ENCODE peak calls at places on chromosomes 11 and 22, in five cellular contexts. One of them, this sample, is unnamed.

GRCh38 chr22:46250783-46251125 is 661 bp upstream of the CDPF1 start:
- DNase-seq in natural killer cell: no peak
- DNase-seq in upper lobe of right lung: no peak
- DNase-seq in WTC11: peak
- DNase-seq in cardiac fibroblast: no peak
- DNase-seq in this sample: no peak

GRCh38 chr11:8087185-8087584 is 6.2 kb downstream of the TUB start:
- DNase-seq in natural killer cell: no peak
- DNase-seq in upper lobe of right lung: no peak
- DNase-seq in WTC11: peak
- DNase-seq in cardiac fibroblast: no peak
- DNase-seq in this sample: no peak

GRCh38 chr11:126002181-126002580 is 56.3 kb downstream of the VSIG10L2 start:
- DNase-seq in natural killer cell: no peak
- DNase-seq in upper lobe of right lung: no peak
- DNase-seq in WTC11: no peak
- DNase-seq in cardiac fibroblast: no peak
- DNase-seq in this sample: no peak

GRCh38 chr22:24398409-24398808 is 29.0 kb upstream of the ADORA2A start:
- DNase-seq in natural killer cell: no peak
- DNase-seq in upper lobe of right lung: no peak
- DNase-seq in WTC11: no peak
- DNase-seq in cardiac fibroblast: no peak
- DNase-seq in this sample: no peak

GRCh38 chr22:45511847-45512261 is 9.2 kb downstream of the FBLN1 start:
- DNase-seq in natural killer cell: no peak
- DNase-seq in upper lobe of right lung: no peak
- DNase-seq in WTC11: no peak
- DNase-seq in cardiac fibroblast: peak
- DNase-seq in this sample: no peak

GRCh38 chr22:46674367-46674781 is 54.2 kb downstream of the GRAMD4 start:
- DNase-seq in natural killer cell: peak
- DNase-seq in upper lobe of right lung: no peak
- DNase-seq in WTC11: no peak
- DNase-seq in cardiac fibroblast: no peak
- DNase-seq in this sample: peak

GRCh38 chr11:706439-706956 is 467 bp downstream of the EPS8L2 start:
- DNase-seq in natural killer cell: no peak
- DNase-seq in upper lobe of right lung: no peak
- DNase-seq in WTC11: no peak
- DNase-seq in cardiac fibroblast: peak
- DNase-seq in this sample: no peak

GRCh38 chr11:122645847-122646246 is 9.7 kb upstream of the UBASH3B start:
- DNase-seq in natural killer cell: no peak
- DNase-seq in upper lobe of right lung: no peak
- DNase-seq in WTC11: no peak
- DNase-seq in cardiac fibroblast: no peak
- DNase-seq in this sample: no peak

GRCh38 chr22:35406443-35406842 is 6.5 kb downstream of the MCM5 start:
- DNase-seq in natural killer cell: no peak
- DNase-seq in upper lobe of right lung: no peak
- DNase-seq in WTC11: no peak
- DNase-seq in cardiac fibroblast: no peak
- DNase-seq in this sample: no peak

DNA sequence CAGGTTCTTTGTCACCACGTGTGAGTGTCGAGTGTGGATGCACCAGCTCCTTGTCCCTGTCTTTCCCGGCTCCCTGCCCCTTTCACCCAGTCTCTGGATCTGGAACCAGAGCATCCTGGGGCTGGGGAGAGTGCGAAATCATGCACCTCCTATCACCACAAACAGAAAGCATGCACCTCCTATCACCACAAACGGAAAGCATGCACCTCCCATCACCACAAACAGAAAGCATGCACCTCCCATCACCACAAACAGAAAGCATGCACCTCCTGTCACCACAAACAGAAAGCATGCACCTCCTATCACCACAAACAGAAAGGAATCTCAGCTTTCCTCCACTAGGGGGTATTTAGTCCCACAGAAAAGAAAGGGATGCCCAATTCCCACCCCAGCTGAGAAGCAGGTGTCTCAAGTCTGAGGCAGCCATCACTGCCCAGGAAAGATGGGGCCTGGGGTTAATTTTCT is 5.9 kb upstream of the GLB1L3 start:
- DNase-seq in natural killer cell: no peak
- DNase-seq in upper lobe of right lung: no peak
- DNase-seq in WTC11: no peak
- DNase-seq in cardiac fibroblast: peak
- DNase-seq in this sample: no peak
- TF ChIP-seq CTCF in natural killer cell: no peak
- TF ChIP-seq CTCF in upper lobe of right lung: no peak
- TF ChIP-seq CTCF in WTC11: peak
- TF ChIP-seq CTCF in cardiac fibroblast: peak
- TF ChIP-seq CTCF in this sample: no peak

GRCh38 chr11:71426413-71426812 is 21.8 kb downstream of the DHCR7 start:
- DNase-seq in natural killer cell: no peak
- DNase-seq in upper lobe of right lung: no peak
- DNase-seq in WTC11: no peak
- DNase-seq in cardiac fibroblast: peak
- DNase-seq in this sample: no peak
- TF ChIP-seq CTCF in natural killer cell: no peak
- TF ChIP-seq CTCF in upper lobe of right lung: no peak
- TF ChIP-seq CTCF in WTC11: no peak
- TF ChIP-seq CTCF in cardiac fibroblast: no peak
- TF ChIP-seq CTCF in this sample: no peak

GRCh38 chr22:43053176-43053575 is 36.0 kb downstream of the TTLL1 start:
- DNase-seq in natural killer cell: no peak
- DNase-seq in upper lobe of right lung: no peak
- DNase-seq in WTC11: peak
- DNase-seq in cardiac fibroblast: peak
- DNase-seq in this sample: no peak
- TF ChIP-seq CTCF in natural killer cell: no peak
- TF ChIP-seq CTCF in upper lobe of right lung: no peak
- TF ChIP-seq CTCF in WTC11: peak
- TF ChIP-seq CTCF in cardiac fibroblast: peak
- TF ChIP-seq CTCF in this sample: peak

GRCh38 chr22:21104126-21104691 is 58.5 kb downstream of the LRRC74B start:
- DNase-seq in natural killer cell: no peak
- DNase-seq in upper lobe of right lung: no peak
- DNase-seq in WTC11: no peak
- DNase-seq in cardiac fibroblast: no peak
- DNase-seq in this sample: no peak
- TF ChIP-seq CTCF in natural killer cell: no peak
- TF ChIP-seq CTCF in upper lobe of right lung: no peak
- TF ChIP-seq CTCF in WTC11: no peak
- TF ChIP-seq CTCF in cardiac fibroblast: no peak
- TF ChIP-seq CTCF in this sample: no peak

DNA sequence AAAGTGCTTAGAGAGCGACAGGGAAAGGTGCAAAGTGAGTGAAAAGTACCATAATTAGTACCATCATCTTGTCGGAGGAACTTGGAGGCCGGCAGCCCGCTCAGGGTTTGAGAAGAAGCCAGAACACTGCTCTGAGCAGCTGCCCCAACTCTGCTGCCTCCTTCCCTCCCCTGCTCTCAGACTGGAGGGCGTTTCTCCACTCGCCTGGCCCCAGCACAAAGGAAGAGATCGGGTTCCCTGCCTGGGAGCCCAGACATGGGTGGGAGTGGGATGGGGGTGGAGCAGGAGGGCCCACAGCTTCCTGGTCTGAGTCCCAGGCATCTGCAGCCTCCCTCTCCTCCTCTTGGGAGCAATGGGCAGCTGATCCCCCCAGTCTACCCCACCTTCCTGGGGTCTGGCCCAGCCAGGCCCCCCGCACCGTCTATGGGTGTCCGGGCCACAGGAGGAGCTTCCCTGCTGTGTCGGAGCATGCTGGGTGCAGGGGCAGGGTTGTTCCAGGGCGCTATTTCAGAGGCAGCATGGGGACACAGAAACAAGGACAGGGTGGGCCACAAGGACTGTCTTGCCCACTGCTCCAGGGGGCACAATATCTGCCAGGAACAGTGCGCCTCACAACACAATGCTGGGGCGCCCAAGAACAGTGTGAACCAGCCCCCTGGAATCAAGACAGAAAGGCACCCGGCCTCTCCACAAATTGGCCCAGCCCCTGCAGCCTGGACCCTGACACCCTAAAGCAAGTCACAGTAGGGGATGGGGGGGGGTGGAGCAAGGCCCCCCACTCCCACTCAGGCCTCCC is 4.8 kb downstream of the LIF start:
- DNase-seq in natural killer cell: no peak
- DNase-seq in upper lobe of right lung: no peak
- DNase-seq in WTC11: no peak
- DNase-seq in cardiac fibroblast: no peak
- DNase-seq in this sample: no peak
- TF ChIP-seq CTCF in natural killer cell: no peak
- TF ChIP-seq CTCF in upper lobe of right lung: no peak
- TF ChIP-seq CTCF in WTC11: no peak
- TF ChIP-seq CTCF in cardiac fibroblast: no peak
- TF ChIP-seq CTCF in this sample: no peak

DNA sequence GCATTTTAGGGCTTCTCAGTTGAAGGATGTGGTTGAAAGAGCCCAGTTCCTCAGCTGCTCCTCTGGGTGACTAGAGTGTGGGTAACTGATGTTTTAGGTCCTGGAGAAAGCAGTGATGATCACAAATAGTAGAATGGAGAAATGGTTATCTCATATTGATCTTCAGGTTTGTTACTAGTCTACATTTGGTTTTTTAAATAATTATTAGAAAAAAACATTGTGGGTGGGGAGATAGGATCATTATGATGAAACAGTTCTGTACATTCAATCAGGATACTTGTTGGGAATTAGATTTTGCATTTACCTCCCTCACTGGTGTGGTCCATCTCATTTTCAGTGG is 24.9 kb downstream of the SREBF2 start:
- DNase-seq in natural killer cell: no peak
- DNase-seq in upper lobe of right lung: no peak
- DNase-seq in WTC11: no peak
- DNase-seq in cardiac fibroblast: no peak
- DNase-seq in this sample: no peak
- TF ChIP-seq CTCF in natural killer cell: peak
- TF ChIP-seq CTCF in upper lobe of right lung: no peak
- TF ChIP-seq CTCF in WTC11: no peak
- TF ChIP-seq CTCF in cardiac fibroblast: no peak
- TF ChIP-seq CTCF in this sample: peak

DNA sequence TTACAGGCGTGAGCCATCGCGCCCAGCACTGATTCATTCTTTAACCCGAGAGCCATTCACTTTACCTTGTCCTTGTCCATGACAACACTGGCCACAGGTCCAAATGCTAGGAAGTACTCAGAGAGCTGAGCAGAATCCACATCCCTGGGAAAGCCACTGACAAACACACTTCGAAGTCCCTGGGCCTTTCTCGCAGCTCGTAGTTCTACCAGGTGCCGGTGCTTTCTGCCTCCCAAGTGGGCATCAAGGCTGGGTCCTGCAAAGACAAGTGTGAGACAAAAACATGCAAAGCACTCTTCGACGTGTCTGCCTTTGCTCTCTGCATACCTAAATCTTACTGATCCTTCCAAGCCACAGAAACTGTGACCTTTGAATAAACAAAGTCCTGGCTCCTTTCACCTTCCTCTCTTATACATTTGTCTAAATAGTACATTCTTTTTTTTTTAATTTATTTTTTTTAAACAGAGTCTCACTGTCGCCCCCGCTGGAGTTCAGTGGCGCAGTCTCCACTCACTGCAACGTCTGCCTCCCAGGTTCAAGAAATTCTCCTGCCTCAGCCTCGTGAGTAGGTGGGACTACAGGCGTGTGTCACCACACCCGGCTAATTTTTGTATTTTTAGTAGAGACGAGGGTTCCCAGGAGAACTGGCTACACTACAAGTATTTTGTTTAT is 2.2 kb downstream of the TUT1 start:
- DNase-seq in natural killer cell: no peak
- DNase-seq in upper lobe of right lung: no peak
- DNase-seq in WTC11: no peak
- DNase-seq in cardiac fibroblast: peak
- DNase-seq in this sample: no peak
- TF ChIP-seq CTCF in natural killer cell: no peak
- TF ChIP-seq CTCF in upper lobe of right lung: peak
- TF ChIP-seq CTCF in WTC11: no peak
- TF ChIP-seq CTCF in cardiac fibroblast: peak
- TF ChIP-seq CTCF in this sample: peak

GRCh38 chr11:14420223-14420622 is 61.2 kb upstream of the RRAS2 start:
- DNase-seq in natural killer cell: no peak
- DNase-seq in upper lobe of right lung: no peak
- DNase-seq in WTC11: no peak
- DNase-seq in cardiac fibroblast: no peak
- DNase-seq in this sample: no peak
- TF ChIP-seq CTCF in natural killer cell: no peak
- TF ChIP-seq CTCF in upper lobe of right lung: no peak
- TF ChIP-seq CTCF in WTC11: no peak
- TF ChIP-seq CTCF in cardiac fibroblast: no peak
- TF ChIP-seq CTCF in this sample: no peak

DNA sequence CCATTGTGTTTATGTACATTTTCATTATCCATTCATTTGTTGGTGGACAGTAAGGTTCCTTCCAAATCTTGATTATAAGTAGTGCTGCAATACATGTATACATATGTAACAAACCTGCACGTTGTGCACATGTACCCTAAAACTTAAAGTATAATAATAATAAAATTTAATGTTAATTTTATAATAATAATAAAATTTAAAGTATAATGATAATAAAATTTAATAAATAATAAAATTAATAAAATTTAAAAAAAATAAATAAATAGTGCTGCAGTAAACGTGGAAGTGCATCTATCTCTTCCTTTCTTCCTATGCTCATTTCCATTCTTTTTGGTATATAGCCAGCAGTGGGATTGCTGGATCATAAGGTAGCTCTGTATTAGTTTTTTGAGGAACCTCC is 54.7 kb downstream of the CUL5 start:
- DNase-seq in natural killer cell: no peak
- DNase-seq in upper lobe of right lung: no peak
- DNase-seq in WTC11: no peak
- DNase-seq in cardiac fibroblast: no peak
- DNase-seq in this sample: no peak
- TF ChIP-seq CTCF in natural killer cell: no peak
- TF ChIP-seq CTCF in upper lobe of right lung: no peak
- TF ChIP-seq CTCF in WTC11: no peak
- TF ChIP-seq CTCF in cardiac fibroblast: no peak
- TF ChIP-seq CTCF in this sample: no peak

This sample was measured in CD14-positive monocyte.